ENCODE peak calls at places on chromosomes 4 and X, in six cellular contexts. A, T, B, U, S and F are unnamed samples.

GRCh38 chr4:183763990-183764754 is 105.1 kb downstream of the TRAPPC11 start:
- DNase-seq in A (no peak), T (no peak), B (no peak), U (no peak), S (no peak), F (peak; percentile 66)

GRCh38 chr4:151573945-151574344 is 165.0 kb downstream of the FHIP1A start:
- DNase-seq in A (no peak), T (peak; percentile 3), B (no peak), U (no peak), S (no peak), F (no peak)

GRCh38 chrX:18983711-18984380 is at the start of gene PHKA2:
- DNase-seq in A (peak; percentile 2), T (peak; percentile 58), B (no peak), U (no peak), S (peak; percentile 0), F (peak; percentile 67)

GRCh38 chrX:119605739-119606507 is at the start of gene NKRF:
- DNase-seq in A (peak; percentile 39), T (peak; percentile 89), B (peak; percentile 95), U (peak; percentile 65), S (peak; percentile 60), F (peak; percentile 94)

GRCh38 chrX:104098151-104098808 is 14.0 kb upstream of the ZCCHC18 start:
- DNase-seq in A (no peak), T (peak; percentile 57), B (peak; percentile 68), U (peak; percentile 18), S (peak; percentile 54), F (no peak)

GRCh38 chrX:29666361-29666760 is 549.0 kb upstream of the MAGEB2 start:
- DNase-seq in A (no peak), T (no peak), B (no peak), U (no peak), S (no peak), F (no peak)

GRCh38 chr4:89549907-89550306 is 242.3 kb upstream of the GPRIN3 start:
- DNase-seq in A (no peak), T (no peak), B (no peak), U (no peak), S (no peak), F (no peak)

GRCh38 chr4:72899214-72899613 is 170.3 kb downstream of the COX18 start:
- DNase-seq in A (no peak), T (no peak), B (no peak), U (no peak), S (no peak), F (no peak)

GRCh38 chr4:158760866-158761265 is 8.0 kb upstream of the FNIP2 start:
- DNase-seq in A (no peak), T (peak; percentile 24), B (no peak), U (no peak), S (no peak), F (no peak)

GRCh38 chr4:15451181-15451865 is 18.4 kb upstream of the CC2D2A start:
- DNase-seq in A (no peak), T (no peak), B (peak; percentile 55), U (no peak), S (no peak), F (no peak)

GRCh38 chr4:3711183-3712111 is 54.7 kb upstream of the ADRA2C start:
- DNase-seq in A (no peak), T (no peak), B (no peak), U (no peak), S (no peak), F (peak; percentile 37)

GRCh38 chr4:139878050-139878449 is 212.4 kb downstream of the MGST2 start:
- DNase-seq in A (no peak), T (no peak), B (no peak), U (no peak), S (no peak), F (no peak)

GRCh38 chr4:174252412-174252811 is 31.1 kb downstream of the FBXO8 start:
- DNase-seq in A (no peak), T (no peak), B (no peak), U (no peak), S (no peak), F (no peak)

GRCh38 chrX:19824603-19825002 is 62.8 kb downstream of the SH3KBP1 start:
- DNase-seq in A (no peak), T (no peak), B (no peak), U (no peak), S (no peak), F (no peak)

GRCh38 chr4:153748378-153748777 is 11.4 kb downstream of the RNF175 start:
- DNase-seq in A (no peak), T (peak; percentile 61), B (no peak), U (no peak), S (no peak), F (no peak)

GRCh38 chrX:102746134-102746584 is 25.6 kb downstream of the GPRASP3 start:
- DNase-seq in A (no peak), T (peak; percentile 17), B (no peak), U (no peak), S (no peak), F (peak; percentile 74)

GRCh38 chrX:10062352-10062751 is 94.4 kb upstream of the CLCN4 start:
- DNase-seq in A (no peak), T (no peak), B (no peak), U (no peak), S (no peak), F (no peak)

GRCh38 chrX:123339201-123339905 is 155.3 kb downstream of the GRIA3 start:
- DNase-seq in A (no peak), T (no peak), B (no peak), U (no peak), S (no peak), F (no peak)

GRCh38 chr4:121614136-121614535 is 82.6 kb downstream of the ANXA5 start:
- DNase-seq in A (no peak), T (no peak), B (no peak), U (no peak), S (no peak), F (no peak)

GRCh38 chrX:11138498-11139390 is 27.6 kb downstream of the HCCS start:
- DNase-seq in A (no peak), T (no peak), B (no peak), U (no peak), S (no peak), F (no peak)

GRCh38 chr4:181685461-181685860 is 557.7 kb upstream of the TENM3 start:
- DNase-seq in A (no peak), T (peak; percentile 42), B (no peak), U (no peak), S (no peak), F (no peak)

GRCh38 chrX:132876509-132876837 is 82.0 kb downstream of the HS6ST2 start:
- DNase-seq in A (no peak), T (no peak), B (no peak), U (no peak), S (no peak), F (no peak)

GRCh38 chrX:98548550-98548949 is 1664.8 kb downstream of the RPA4 start:
- DNase-seq in A (no peak), T (no peak), B (no peak), U (no peak), S (no peak), F (no peak)

GRCh38 chr4:89915937-89916336 is 21.3 kb downstream of the MMRN1 start:
- DNase-seq in A (no peak), T (no peak), B (no peak), U (no peak), S (no peak), F (no peak)

GRCh38 chr4:162791321-162791720 is 375.4 kb downstream of the NAF1 start:
- DNase-seq in A (no peak), T (no peak), B (peak; percentile 14), U (no peak), S (no peak), F (no peak)